ENCODE peak calls at places on chromosomes 6 and 20, in five cellular contexts. U, X, M, H and C are unnamed samples.

GRCh38 chr20:11271319-11271718 is 597.5 kb upstream of the JAG1 start:
- DNase-seq in U (no peak), X (no peak), M (no peak), H (no peak), C (no peak)

GRCh38 chr6:31597006-31597405 is 4.2 kb upstream of the NCR3 start:
- DNase-seq in U (peak), X (no peak), M (no peak), H (no peak), C (no peak)

GRCh38 chr6:63804381-63804956 is 168.9 kb downstream of the PHF3 start:
- DNase-seq in U (peak), X (peak), M (no peak), H (peak), C (no peak)

GRCh38 chr6:167652701-167653095 is 174.0 kb upstream of the AFDN start:
- DNase-seq in U (no peak), X (no peak), M (no peak), H (no peak), C (no peak)

GRCh38 chr6:112049996-112050395 is 3.9 kb upstream of the CCN6 start:
- DNase-seq in U (no peak), X (no peak), M (no peak), H (no peak), C (no peak)

GRCh38 chr20:1721687-1722512 is 64.3 kb upstream of the SIRPG start:
- DNase-seq in U (no peak), X (no peak), M (no peak), H (no peak), C (no peak)

GRCh38 chr6:13409991-13410390 is 77.4 kb downstream of the GFOD1 start:
- DNase-seq in U (peak), X (no peak), M (no peak), H (peak), C (no peak)

GRCh38 chr6:170030284-170031095 is 260.4 kb downstream of the DLL1 start:
- DNase-seq in U (no peak), X (no peak), M (no peak), H (no peak), C (peak)

GRCh38 chr6:87944541-87944954 is 103.1 kb upstream of the SPACA1 start:
- DNase-seq in U (peak), X (peak), M (no peak), H (peak), C (peak)

GRCh38 chr20:46999821-47000465 is 105.3 kb downstream of the EYA2 start:
- DNase-seq in U (no peak), X (no peak), M (no peak), H (no peak), C (no peak)

GRCh38 chr20:17171750-17172149 is 55.1 kb upstream of the PCSK2 start:
- DNase-seq in U (peak), X (no peak), M (no peak), H (no peak), C (no peak)

GRCh38 chr6:157335829-157336228 is 12.5 kb upstream of the TMEM242 start:
- DNase-seq in U (no peak), X (no peak), M (no peak), H (no peak), C (no peak)

GRCh38 chr20:58402827-58403226 is 13.8 kb downstream of the VAPB start:
- DNase-seq in U (no peak), X (no peak), M (no peak), H (no peak), C (no peak)

GRCh38 chr20:54134445-54135220 is 39.2 kb downstream of the CYP24A1 start:
- DNase-seq in U (peak), X (no peak), M (no peak), H (peak), C (no peak)

GRCh38 chr6:154928325-154928922 is 66.7 kb upstream of the TIAM2 start:
- DNase-seq in U (peak), X (peak), M (peak), H (no peak), C (peak)

GRCh38 chr6:80527552-80528052 is 421.1 kb downstream of the BCKDHB start:
- DNase-seq in U (no peak), X (no peak), M (no peak), H (no peak), C (no peak)

GRCh38 chr6:56868687-56869086 is 86.2 kb upstream of the BEND6 start:
- DNase-seq in U (peak), X (no peak), M (no peak), H (peak), C (no peak)

GRCh38 chr20:35463455-35464300 is 8.3 kb downstream of the CEP250 start:
- DNase-seq in U (peak), X (peak), M (peak), H (peak), C (no peak)

GRCh38 chr20:48685300-48685699 is 142.5 kb downstream of the PREX1 start:
- DNase-seq in U (no peak), X (no peak), M (no peak), H (no peak), C (no peak)

GRCh38 chr20:17471606-17472187 is 59.5 kb downstream of the BFSP1 start:
- DNase-seq in U (no peak), X (no peak), M (no peak), H (no peak), C (no peak)

GRCh38 chr6:25968769-25969168 is 6.2 kb downstream of the TRIM38 start:
- DNase-seq in U (peak), X (peak), M (no peak), H (no peak), C (no peak)